ENCODE peak calls at places on chromosomes 6 and 20, in five cellular contexts. T, R, W, V and F are unnamed samples.

GRCh38 chr20:4166726-4167035 is 151.3 kb upstream of the RNF24 start:
- DNase-seq in V (no peak), W (no peak), T (no peak), R (no peak), F (no peak)

GRCh38 chr6:108730556-108731228 is 117.5 kb upstream of the ARMC2 start:
- DNase-seq in V (no peak), T (no peak), W (no peak), R (no peak), F (no peak)

GRCh38 chr20:47493175-47493953 is 8.3 kb upstream of the NCOA3 start:
- DNase-seq in V (peak), R (peak), T (peak), W (peak), F (peak)

GRCh38 chr6:45586216-45587171 is 208.8 kb upstream of the SUPT3H start:
- DNase-seq in T (no peak), R (no peak), W (no peak), V (no peak), F (no peak)

GRCh38 chr6:112027942-112028674 is 25.8 kb upstream of the CCN6 start:
- DNase-seq in V (no peak), T (peak), W (no peak), R (no peak), F (no peak)

GRCh38 chr20:49562341-49563014 is 5.5 kb downstream of the PTGIS start:
- DNase-seq in R (peak), T (peak), W (no peak), V (no peak), F (no peak)

GRCh38 chr20:8901237-8902025 is 167.5 kb upstream of the PLCB4 start:
- DNase-seq in W (no peak), R (no peak), T (no peak), V (no peak), F (no peak)

GRCh38 chr20:11323821-11324220 is 593.9 kb upstream of the BTBD3 start:
- DNase-seq in R (no peak), W (no peak), V (no peak), T (no peak), F (peak)

GRCh38 chr6:113299526-113299925 is 557.6 kb upstream of the MARCKS start:
- DNase-seq in V (no peak), T (peak), R (no peak), W (no peak), F (no peak)

GRCh38 chr6:166194885-166195860 is 27.5 kb upstream of the TBXT start:
- DNase-seq in T (no peak), V (no peak), R (no peak), W (no peak), F (no peak)

GRCh38 chr6:107718341-107718740 is 105.8 kb downstream of the SCML4 start:
- DNase-seq in W (no peak), T (no peak), R (no peak), V (no peak), F (no peak)

GRCh38 chr6:159898519-159898918 is 7.7 kb downstream of the MAS1 start:
- DNase-seq in W (no peak), V (no peak), T (no peak), R (no peak), F (no peak)

GRCh38 chr20:829531-829930 is 4.0 kb upstream of the FAM110A start:
- DNase-seq in V (no peak), T (no peak), R (peak), W (no peak), F (no peak)

GRCh38 chr6:19035454-19035853 is 648.3 kb downstream of the RNF144B start:
- DNase-seq in V (no peak), W (no peak), T (peak), R (no peak), F (no peak)

GRCh38 chr20:51221791-51222408 is 199.0 kb upstream of the KCNG1 start:
- DNase-seq in W (no peak), V (no peak), R (peak), T (peak), F (no peak)

GRCh38 chr6:20455175-20456075 is 53.7 kb downstream of the E2F3 start:
- DNase-seq in W (no peak), T (peak), V (no peak), R (peak), F (peak)

GRCh38 chr20:12970372-12970821 is 38.4 kb upstream of the SPTLC3 start:
- DNase-seq in W (no peak), R (peak), T (peak), V (no peak), F (no peak)

GRCh38 chr6:36493859-36494258 is 51.1 kb downstream of the KCTD20 start:
- DNase-seq in V (no peak), T (no peak), W (no peak), R (no peak), F (no peak)

GRCh38 chr20:20255104-20255503 is 112.8 kb upstream of the INSM1 start:
- DNase-seq in R (no peak), W (no peak), T (no peak), V (no peak), F (no peak)

GRCh38 chr20:17168026-17168612 is 58.7 kb upstream of the PCSK2 start:
- DNase-seq in R (no peak), V (no peak), W (no peak), T (no peak), F (no peak)

GRCh38 chr20:59775221-59776055 is 158.0 kb downstream of the SYCP2 start:
- DNase-seq in W (no peak), T (no peak), V (no peak), R (no peak), F (no peak)

GRCh38 chr6:90502381-90502780 is 84.5 kb downstream of the MAP3K7 start:
- DNase-seq in R (no peak), W (no peak), V (no peak), T (no peak), F (no peak)

GRCh38 chr6:143068001-143068400 is 7.3 kb downstream of the AIG1 start:
- DNase-seq in V (no peak), T (no peak), R (no peak), W (no peak), F (no peak)

GRCh38 chr6:34285571-34285970 is 36.8 kb upstream of the SMIM29 start:
- DNase-seq in T (no peak), R (no peak), W (no peak), V (no peak), F (no peak)

GRCh38 chr6:9875605-9876353 is 539.1 kb downstream of the TFAP2A start:
- DNase-seq in T (no peak), R (no peak), V (no peak), W (no peak), F (no peak)

GRCh38 chr6:63347599-63347998 is 27.8 kb upstream of the LGSN start:
- DNase-seq in T (peak), W (no peak), R (no peak), V (no peak), F (peak)

GRCh38 chr20:438581-439469 is 23.5 kb downstream of the TBC1D20 start:
- DNase-seq in W (no peak), V (peak), T (no peak), R (peak), F (no peak)

GRCh38 chr6:12119085-12119588 is 107.0 kb downstream of the HIVEP1 start:
- DNase-seq in V (no peak), W (no peak), R (no peak), T (no peak), F (no peak)

GRCh38 chr6:21593927-21594421 is 423 bp downstream of the SOX4 start:
- DNase-seq in W (no peak), V (no peak), T (peak), R (peak), F (no peak)

GRCh38 chr20:51383891-51384510 is 158.5 kb downstream of the NFATC2 start:
- DNase-seq in T (no peak), R (no peak), W (no peak), V (peak), F (no peak)

GRCh38 chr6:21846541-21847451 is 253.2 kb downstream of the SOX4 start:
- DNase-seq in W (no peak), R (no peak), V (no peak), T (peak), F (no peak)

GRCh38 chr6:75326557-75327258 is 42.1 kb upstream of the TMEM30A start:
- DNase-seq in W (no peak), R (no peak), V (no peak), T (no peak), F (no peak)

GRCh38 chr6:44257007-44257752 is at the start of gene SLC35B2:
- DNase-seq in R (peak), W (peak), V (peak), T (peak), F (no peak)

GRCh38 chr6:2799936-2800527 is 34.8 kb downstream of the WRNIP1 start:
- DNase-seq in W (no peak), V (no peak), T (no peak), R (no peak), F (no peak)

GRCh38 chr20:38426006-38426405 is 9.1 kb downstream of the SNHG17 start:
- DNase-seq in V (no peak), W (no peak), R (no peak), T (peak), F (peak)

DNA sequence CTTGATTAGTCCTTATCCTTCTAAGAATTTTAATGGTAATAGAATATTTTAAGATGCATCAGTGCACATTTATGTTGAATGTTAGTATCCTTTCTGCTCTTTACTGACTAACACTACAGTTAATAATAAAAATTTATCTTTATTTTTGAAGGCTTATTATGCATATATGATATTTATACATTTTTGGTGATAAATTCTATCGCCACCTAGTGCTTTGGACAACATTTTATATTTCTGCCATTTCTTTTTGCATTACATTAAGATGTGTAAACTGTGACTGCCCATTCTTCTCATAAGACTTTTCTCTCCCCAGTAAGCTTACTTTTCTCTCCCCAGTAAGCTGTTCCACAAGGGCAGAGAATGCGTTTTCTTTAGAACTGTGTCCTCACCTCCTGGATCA is 252.3 kb downstream of the GRIK2 start:
- DNase-seq in T (no peak), R (no peak), V (no peak), W (no peak), F (no peak)
- TF ChIP-seq CTCF in T (no peak), R (no peak), V (no peak), W (no peak), F (no peak)

GRCh38 chr6:98835149-98836024 is 1.0 kb downstream of the POU3F2 start:
- DNase-seq in R (no peak), T (no peak), V (peak), W (no peak), F (no peak)
- H3K4me3 ChIP-seq in R (no peak), T (no peak), V (peak), W (peak), F (peak)

GRCh38 chr6:30101939-30102700 is 10.8 kb downstream of the TRIM31 start:
- DNase-seq in T (peak), R (peak), V (peak), W (peak), F (no peak)

GRCh38 chr6:30102701-30103629 is 9.9 kb downstream of the TRIM31 start:
- DNase-seq in V (peak), R (peak), W (peak), T (peak), F (peak)

GRCh38 chr6:30100154-30100553 is 12.7 kb downstream of the TRIM31 start:
- DNase-seq in W (no peak), R (no peak), V (no peak), T (no peak), F (no peak)

GRCh38 chr6:30101423-30101938 is 11.4 kb downstream of the TRIM31 start:
- DNase-seq in V (no peak), T (no peak), R (no peak), W (no peak), F (no peak)

DNA sequence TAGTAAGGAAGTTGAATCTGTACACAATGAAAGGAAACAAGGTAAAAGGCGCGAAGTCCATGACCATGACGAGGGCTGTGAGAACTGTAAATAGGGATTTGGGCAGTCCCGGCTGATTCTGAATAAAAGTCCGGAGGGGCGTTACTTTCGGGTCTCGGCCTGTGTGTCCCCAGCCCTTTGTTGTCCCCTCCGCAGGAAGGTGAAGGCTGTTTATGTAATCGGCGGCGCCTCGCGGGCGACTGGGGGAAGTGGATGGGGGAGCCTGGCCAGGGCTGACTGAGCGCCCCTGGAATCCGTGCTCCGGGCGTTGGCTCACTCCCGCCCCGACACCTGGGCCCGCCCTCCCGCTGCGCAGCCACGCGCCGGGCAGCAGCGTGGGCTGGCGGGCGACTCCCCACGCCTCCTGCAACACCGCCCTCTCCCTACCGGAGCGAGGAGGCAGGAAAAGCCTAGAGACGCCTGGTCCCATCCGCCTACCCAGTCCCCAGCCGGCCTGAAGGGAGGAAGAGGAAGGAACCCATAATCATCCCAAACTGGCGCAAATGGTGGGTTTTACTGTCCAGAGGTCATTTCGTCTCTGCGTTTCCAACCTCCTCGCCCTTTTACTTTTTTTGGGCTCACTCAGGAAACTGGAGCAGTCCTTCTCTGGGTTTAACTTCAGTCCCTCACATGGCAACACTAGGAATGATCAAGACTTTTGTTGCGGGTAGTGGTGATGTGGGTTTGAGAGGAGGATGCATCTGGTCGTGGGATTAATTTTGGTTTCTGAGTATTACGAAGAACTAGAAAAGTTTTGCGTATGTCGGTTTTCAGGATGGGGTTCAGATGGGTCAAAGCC is 12.1 kb downstream of the TRIM31 start:
- DNase-seq in R (peak), V (no peak), W (peak), T (no peak), F (no peak)
- TF ChIP-seq CTCF in R (peak), V (no peak), W (no peak), T (no peak), F (no peak)

DNA sequence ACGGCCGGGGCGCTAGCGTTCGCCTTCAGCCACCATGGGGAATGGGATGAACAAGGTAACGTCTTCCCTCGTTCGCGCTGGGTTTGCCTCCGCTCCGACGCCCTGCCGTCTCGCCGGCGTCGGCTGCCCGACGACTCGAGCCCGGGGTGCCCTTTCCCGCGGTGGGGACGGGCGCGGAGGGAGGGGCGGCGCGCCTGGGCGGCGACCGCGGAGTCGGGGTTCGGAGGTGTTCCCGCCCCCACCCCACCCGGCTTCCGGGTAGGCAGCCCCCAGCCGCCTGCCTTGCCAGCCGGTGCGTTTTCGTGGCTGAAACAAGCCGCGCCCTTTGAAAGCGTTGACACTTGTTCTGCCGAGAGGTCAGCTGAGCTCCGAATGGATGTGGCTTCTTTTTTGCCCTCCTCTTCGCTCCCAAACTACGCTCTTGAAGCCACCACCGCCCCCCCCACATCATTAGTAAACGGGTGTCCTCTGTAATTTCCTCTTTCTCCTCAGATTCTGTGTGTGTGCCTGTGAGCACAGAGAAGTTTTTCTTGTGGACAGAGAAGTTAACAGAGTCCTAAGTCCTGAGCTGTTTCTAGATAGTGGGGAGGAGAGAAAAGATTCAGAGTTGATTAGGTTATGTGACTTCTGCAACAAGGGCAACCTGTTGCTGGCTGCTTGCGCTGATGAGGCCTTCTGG is 358 bp downstream of the DUSP22 start:
- DNase-seq in T (peak), R (peak), W (peak), V (peak), F (no peak)
- H3K4me3 ChIP-seq in T (peak), R (peak), W (peak), V (peak), F (peak)

DNA sequence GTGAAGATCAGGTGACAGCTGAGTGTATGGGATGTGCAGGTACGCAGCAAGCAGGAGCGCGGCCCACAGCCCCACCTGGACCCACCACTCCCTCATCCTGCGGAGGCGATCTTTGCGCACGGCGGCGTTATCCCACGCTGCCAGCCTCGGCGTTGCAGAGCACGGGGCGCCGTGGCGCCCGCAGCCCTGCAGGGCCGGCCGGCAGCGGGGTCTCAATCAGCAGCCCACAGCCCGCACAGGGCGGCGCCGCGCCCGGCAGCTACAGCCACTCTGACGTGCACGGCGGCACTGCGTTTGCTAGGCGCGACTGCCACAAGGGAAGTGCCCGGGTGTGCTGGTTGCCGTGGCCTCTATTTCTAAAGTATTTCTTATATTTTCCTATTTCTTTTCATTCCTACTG is 46.9 kb downstream of the LAMA2 start:
- DNase-seq in V (peak), W (peak), R (no peak), T (no peak), F (no peak)
- TF ChIP-seq CTCF in V (no peak), W (no peak), R (no peak), T (no peak), F (no peak)